ENCODE peak calls at places on chromosomes 2 and 18, in four cellular contexts. One of them, this sample, is unnamed.

GRCh38 chr2:56784046-56784445 is 600.3 kb downstream of the CCDC85A start:
- DNase-seq in GM12878: no peak
- DNase-seq in H1: no peak
- DNase-seq in HepG2: no peak
- DNase-seq in this sample: no peak

GRCh38 chr2:3460831-3461544 is 58.3 kb downstream of the ADI1 start:
- DNase-seq in HepG2: no peak
- DNase-seq in H1: no peak
- DNase-seq in GM12878: no peak
- DNase-seq in this sample: no peak

GRCh38 chr18:49621851-49622351 is 60.0 kb downstream of the LIPG start:
- DNase-seq in H1: no peak
- DNase-seq in GM12878: no peak
- DNase-seq in HepG2: no peak
- DNase-seq in this sample: no peak

GRCh38 chr2:14451312-14451711 is 181.2 kb upstream of the LRATD1 start:
- DNase-seq in H1: no peak
- DNase-seq in GM12878: no peak
- DNase-seq in HepG2: no peak
- DNase-seq in this sample: no peak

GRCh38 chr2:41966431-41966893 is 81.4 kb upstream of the PKDCC start:
- DNase-seq in HepG2: peak
- DNase-seq in GM12878: no peak
- DNase-seq in H1: no peak
- DNase-seq in this sample: no peak

GRCh38 chr2:2926009-2926857 is 451.4 kb downstream of the EIPR1 start:
- DNase-seq in GM12878: no peak
- DNase-seq in HepG2: no peak
- DNase-seq in H1: no peak
- DNase-seq in this sample: no peak

GRCh38 chr2:39696838-39697237 is 31.1 kb downstream of the TMEM178A start:
- DNase-seq in HepG2: peak
- DNase-seq in H1: no peak
- DNase-seq in GM12878: no peak
- DNase-seq in this sample: no peak

GRCh38 chr18:50203801-50204604 is 9.1 kb upstream of the MYO5B start:
- DNase-seq in HepG2: peak
- DNase-seq in H1: peak
- DNase-seq in GM12878: no peak
- DNase-seq in this sample: peak

GRCh38 chr2:16553222-16553621 is 112.4 kb downstream of the CYRIA start:
- DNase-seq in GM12878: no peak
- DNase-seq in H1: peak
- DNase-seq in HepG2: peak
- DNase-seq in this sample: peak

GRCh38 chr2:109699646-109700045 is 85.5 kb downstream of the SOWAHC start:
- DNase-seq in GM12878: no peak
- DNase-seq in HepG2: no peak
- DNase-seq in H1: no peak
- DNase-seq in this sample: no peak

GRCh38 chr2:97697252-97698235 is 15.8 kb upstream of the ZAP70 start:
- DNase-seq in GM12878: peak
- DNase-seq in HepG2: peak
- DNase-seq in H1: peak
- DNase-seq in this sample: peak

GRCh38 chr2:38932586-38932985 is 42.9 kb downstream of the ARHGEF33 start:
- DNase-seq in H1: no peak
- DNase-seq in GM12878: no peak
- DNase-seq in HepG2: no peak
- DNase-seq in this sample: no peak

GRCh38 chr2:95082479-95082878 is 39.1 kb downstream of the MRPS5 start:
- DNase-seq in H1: no peak
- DNase-seq in GM12878: no peak
- DNase-seq in HepG2: no peak
- DNase-seq in this sample: no peak

GRCh38 chr2:25401307-25402021 is 59.7 kb upstream of the DNMT3A start:
- DNase-seq in HepG2: no peak
- DNase-seq in H1: no peak
- DNase-seq in GM12878: no peak
- DNase-seq in this sample: no peak

GRCh38 chr2:238128061-238129040 is 10.1 kb upstream of the KLHL30 start:
- DNase-seq in GM12878: no peak
- DNase-seq in H1: peak
- DNase-seq in HepG2: no peak
- DNase-seq in this sample: no peak

GRCh38 chr18:11587432-11587831 is 22.0 kb upstream of the SLC35G4 start:
- DNase-seq in GM12878: no peak
- DNase-seq in HepG2: no peak
- DNase-seq in H1: no peak
- DNase-seq in this sample: no peak

GRCh38 chr2:172276961-172277360 is 150.4 kb upstream of the ITGA6 start:
- DNase-seq in H1: no peak
- DNase-seq in HepG2: no peak
- DNase-seq in GM12878: no peak
- DNase-seq in this sample: no peak

GRCh38 chr18:44229693-44230108 is 451.0 kb upstream of the SETBP1 start:
- DNase-seq in HepG2: no peak
- DNase-seq in H1: no peak
- DNase-seq in GM12878: no peak
- DNase-seq in this sample: no peak

GRCh38 chr2:129849559-129850160 is 129.8 kb upstream of the RAB6C start:
- DNase-seq in GM12878: peak
- DNase-seq in H1: no peak
- DNase-seq in HepG2: peak
- DNase-seq in this sample: peak

GRCh38 chr18:31248783-31249521 is 69.0 kb upstream of the DSG1 start:
- DNase-seq in HepG2: no peak
- DNase-seq in GM12878: no peak
- DNase-seq in H1: no peak
- DNase-seq in this sample: no peak

GRCh38 chr2:64453710-64454315 is at the start of gene LGALSL:
- DNase-seq in GM12878: no peak
- DNase-seq in H1: peak
- DNase-seq in HepG2: peak
- DNase-seq in this sample: peak

GRCh38 chr18:13217466-13217961 is 1.0 kb upstream of the LDLRAD4 start:
- DNase-seq in H1: peak
- DNase-seq in GM12878: no peak
- DNase-seq in HepG2: no peak
- DNase-seq in this sample: no peak

GRCh38 chr2:449246-450067 is 161.6 kb upstream of the ALKAL2 start:
- DNase-seq in GM12878: no peak
- DNase-seq in HepG2: no peak
- DNase-seq in H1: no peak
- DNase-seq in this sample: no peak

GRCh38 chr2:241775223-241776177 is 1.1 kb upstream of the GAL3ST2 start:
- DNase-seq in H1: peak
- DNase-seq in GM12878: no peak
- DNase-seq in HepG2: peak
- DNase-seq in this sample: no peak

GRCh38 chr2:230130668-230131364 is 62.1 kb upstream of the SLC16A14 start:
- DNase-seq in GM12878: no peak
- DNase-seq in HepG2: peak
- DNase-seq in H1: no peak
- DNase-seq in this sample: no peak

GRCh38 chr2:150088538-150088937 is 398.9 kb downstream of the RND3 start:
- DNase-seq in GM12878: no peak
- DNase-seq in HepG2: no peak
- DNase-seq in H1: no peak
- DNase-seq in this sample: no peak

GRCh38 chr2:573805-574392 is 103.3 kb downstream of the TMEM18 start:
- DNase-seq in GM12878: no peak
- DNase-seq in H1: no peak
- DNase-seq in HepG2: no peak
- DNase-seq in this sample: no peak

GRCh38 chr2:144333144-144333555 is 186.8 kb downstream of the ZEB2 start:
- DNase-seq in H1: no peak
- DNase-seq in GM12878: no peak
- DNase-seq in HepG2: no peak
- DNase-seq in this sample: no peak
- TF ChIP-seq SUZ12 in H1: no peak
- TF ChIP-seq SUZ12 in GM12878: no peak
- TF ChIP-seq SUZ12 in HepG2: no peak
- TF ChIP-seq SUZ12 in this sample: no peak

GRCh38 chr2:174606336-174606735 is 8.7 kb upstream of the WIPF1 start:
- DNase-seq in GM12878: no peak
- DNase-seq in HepG2: no peak
- DNase-seq in H1: no peak
- DNase-seq in this sample: no peak
- H3K9ac ChIP-seq in GM12878: no peak
- H3K9ac ChIP-seq in HepG2: no peak
- H3K9ac ChIP-seq in H1: no peak
- H3K9ac ChIP-seq in this sample: no peak

DNA sequence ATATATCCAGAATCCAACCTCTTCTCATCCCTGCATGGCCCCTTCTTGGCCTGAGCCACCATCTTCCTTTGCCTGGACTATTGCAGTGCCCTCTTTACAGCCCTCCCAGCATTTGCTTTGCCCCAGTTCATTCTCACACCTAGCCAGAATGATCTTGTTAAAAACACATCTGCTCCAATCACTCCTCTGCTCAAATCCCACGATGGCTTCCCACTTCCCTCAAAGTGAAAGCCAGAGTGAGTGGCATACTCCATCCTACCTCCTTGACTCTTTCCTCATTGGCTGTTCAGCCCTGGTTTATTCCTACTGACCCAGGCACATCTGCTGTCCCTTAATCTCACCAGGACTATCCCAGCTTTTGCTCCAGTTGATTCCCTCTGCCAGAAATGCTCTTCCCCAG is 14.7 kb downstream of the SULT6B1 start:
- DNase-seq in HepG2: no peak
- DNase-seq in H1: no peak
- DNase-seq in GM12878: no peak
- DNase-seq in this sample: no peak
- TF ChIP-seq YY1 in HepG2: no peak
- TF ChIP-seq YY1 in H1: no peak
- TF ChIP-seq YY1 in GM12878: no peak
- TF ChIP-seq YY1 in this sample: no peak

GRCh38 chr2:226423498-226423960 is 376.1 kb downstream of the IRS1 start:
- DNase-seq in GM12878: no peak
- DNase-seq in HepG2: no peak
- DNase-seq in H1: no peak
- DNase-seq in this sample: no peak
- TF ChIP-seq SUZ12 in GM12878: no peak
- TF ChIP-seq SUZ12 in HepG2: no peak
- TF ChIP-seq SUZ12 in H1: no peak
- TF ChIP-seq SUZ12 in this sample: no peak

DNA sequence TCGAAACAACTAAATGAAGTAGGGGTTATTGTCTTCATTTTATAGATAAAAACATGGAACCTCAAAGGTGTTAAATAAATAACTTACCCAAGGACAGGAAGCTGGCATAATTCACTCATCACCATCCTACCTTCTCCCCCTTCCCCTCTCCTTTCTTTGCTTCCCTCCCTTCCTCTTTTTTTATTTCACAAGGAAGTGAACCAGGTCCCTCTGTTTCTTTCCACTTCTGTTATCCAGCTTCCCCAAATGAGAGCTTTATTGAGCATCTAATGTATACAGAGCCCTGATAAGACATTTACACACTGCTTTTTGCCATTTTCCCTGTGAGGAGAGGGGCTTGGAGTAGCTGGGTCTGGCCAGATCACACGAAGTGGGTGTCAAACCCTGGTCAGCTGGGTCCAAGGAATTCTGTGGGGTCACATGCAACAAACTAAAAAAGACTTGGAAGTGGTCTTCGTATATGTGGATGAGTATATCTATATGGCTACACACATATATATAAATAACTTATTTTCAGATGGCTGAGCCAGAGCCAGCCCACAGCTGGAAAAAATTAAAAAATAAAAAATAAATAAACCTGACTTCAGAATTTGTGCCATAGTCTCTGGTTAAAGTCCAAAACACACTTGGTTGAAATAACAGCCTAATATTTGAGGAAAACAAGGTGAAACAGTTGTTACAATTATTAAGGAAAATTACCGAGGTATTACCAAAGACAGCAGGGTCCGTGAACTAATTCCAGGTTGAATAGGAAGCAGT is 49.3 kb upstream of the FOSL2 start:
- DNase-seq in HepG2: no peak
- DNase-seq in GM12878: no peak
- DNase-seq in H1: no peak
- DNase-seq in this sample: no peak
- H3K9ac ChIP-seq in HepG2: no peak
- H3K9ac ChIP-seq in GM12878: no peak
- H3K9ac ChIP-seq in H1: no peak
- H3K9ac ChIP-seq in this sample: no peak

GRCh38 chr2:178306351-178307073 is 112.2 kb downstream of the OSBPL6 start:
- DNase-seq in HepG2: peak
- DNase-seq in H1: peak
- DNase-seq in GM12878: peak
- DNase-seq in this sample: peak
- TF ChIP-seq YY1 in HepG2: no peak
- TF ChIP-seq YY1 in H1: peak
- TF ChIP-seq YY1 in GM12878: peak
- TF ChIP-seq YY1 in this sample: no peak

This sample was measured in NT2/D1.